ENCODE peak calls at places on chromosomes 7 and 10, in four cellular contexts. Z is tibial artery, S is right lobe of liver, H is WERI-Rb-1. V is an unnamed sample.

GRCh38 chr10:80702143-80702542 is 164.4 kb downstream of the SH2D4B start:
- DNase-seq in Z (no peak), S (no peak), H (no peak), V (peak; percentile 25)

GRCh38 chr7:105131033-105131656 is 117.1 kb downstream of the KMT2E start:
- DNase-seq in Z (no peak), S (no peak), H (no peak), V (no peak)

GRCh38 chr10:103854687-103855423 is 521 bp downstream of the SH3PXD2A start:
- DNase-seq in Z (no peak), S (no peak), H (peak; percentile 48), V (no peak)

GRCh38 chr7:106640368-106641141 is 20.4 kb downstream of the CCDC71L start:
- DNase-seq in Z (no peak), S (no peak), H (no peak), V (no peak)

GRCh38 chr10:75269605-75270004 is 33.8 kb upstream of the COMTD1 start:
- DNase-seq in Z (no peak), S (no peak), H (no peak), V (no peak)

GRCh38 chr7:7219216-7219615 is 36.9 kb downstream of the C1GALT1 start:
- DNase-seq in Z (no peak), S (no peak), H (no peak), V (no peak)

GRCh38 chr10:86304436-86304835 is 62.2 kb downstream of the GRID1 start:
- DNase-seq in Z (no peak), S (no peak), H (no peak), V (no peak)

GRCh38 chr7:13179011-13179574 is 491.7 kb downstream of the ARL4A start:
- DNase-seq in Z (no peak), S (no peak), H (peak; percentile 10), V (no peak)

GRCh38 chr10:108422286-108422685 is 1257.8 kb upstream of the SORCS1 start:
- DNase-seq in Z (no peak), S (no peak), H (no peak), V (no peak)

GRCh38 chr10:81911328-81911727 is 36.3 kb downstream of the NRG3 start:
- DNase-seq in Z (no peak), S (no peak), H (no peak), V (no peak)

GRCh38 chr10:113058175-113058961 is 108.3 kb downstream of the TCF7L2 start:
- DNase-seq in Z (no peak), S (no peak), H (peak; percentile 65), V (no peak)

GRCh38 chr7:127938588-127938987 is 92.6 kb downstream of the LRRC4 start:
- DNase-seq in Z (no peak), S (no peak), H (no peak), V (no peak)

GRCh38 chr10:107418411-107418810 is 253.9 kb upstream of the SORCS1 start:
- DNase-seq in Z (no peak), S (no peak), H (no peak), V (no peak)

GRCh38 chr10:11218395-11218794 is 200.7 kb downstream of the CELF2 start:
- DNase-seq in Z (no peak), S (no peak), H (no peak), V (no peak)

GRCh38 chr10:100372415-100373297 is 25.6 kb downstream of the SCD start:
- DNase-seq in Z (no peak), S (no peak), H (no peak), V (no peak)

GRCh38 chr10:64115913-64116643 is 594.9 kb downstream of the REEP3 start:
- DNase-seq in Z (no peak), S (no peak), H (peak; percentile 62), V (no peak)

GRCh38 chr10:28082316-28082715 is 83.4 kb upstream of the ODAD2 start:
- DNase-seq in Z (no peak), S (no peak), H (no peak), V (no peak)

GRCh38 chr10:84542552-84542951 is 214.2 kb downstream of the CCSER2 start:
- DNase-seq in Z (no peak), S (no peak), H (no peak), V (no peak)

GRCh38 chr10:1036341-1036791 is 10.7 kb upstream of the IDI2 start:
- DNase-seq in Z (no peak), S (no peak), H (no peak), V (peak; percentile 57)

GRCh38 chr10:17737021-17737965 is 14.7 kb upstream of the TMEM236 start:
- DNase-seq in Z (no peak), S (no peak), H (no peak), V (no peak)

GRCh38 chr10:7659560-7659959 is 7.2 kb downstream of the ITIH5 start:
- DNase-seq in Z (no peak), S (no peak), H (no peak), V (no peak)

GRCh38 chr10:4770766-4771553 is 55.0 kb upstream of the AKR1E2 start:
- DNase-seq in Z (no peak), S (no peak), H (no peak), V (no peak)

GRCh38 chr10:31929986-31930675 is 1.5 kb upstream of the ARHGAP12 start:
- DNase-seq in Z (no peak), S (no peak), H (peak; percentile 21), V (peak; percentile 24)

GRCh38 chr7:95686109-95686508 is 86.2 kb upstream of the DYNC1I1 start:
- DNase-seq in Z (peak; percentile 40), S (no peak), H (peak; percentile 56), V (no peak)

GRCh38 chr10:128539784-128540759 is 413.8 kb upstream of the MKI67 start:
- DNase-seq in Z (no peak), S (no peak), H (no peak), V (no peak)
- H3K27me3 ChIP-seq in Z (no peaks in the 10 kb centered on the region), S (peaks cover 16% of the 10 kb centered on the region), H (peaks cover 7% of the 10 kb centered on the region), V (no peaks in the 10 kb centered on the region)

DNA sequence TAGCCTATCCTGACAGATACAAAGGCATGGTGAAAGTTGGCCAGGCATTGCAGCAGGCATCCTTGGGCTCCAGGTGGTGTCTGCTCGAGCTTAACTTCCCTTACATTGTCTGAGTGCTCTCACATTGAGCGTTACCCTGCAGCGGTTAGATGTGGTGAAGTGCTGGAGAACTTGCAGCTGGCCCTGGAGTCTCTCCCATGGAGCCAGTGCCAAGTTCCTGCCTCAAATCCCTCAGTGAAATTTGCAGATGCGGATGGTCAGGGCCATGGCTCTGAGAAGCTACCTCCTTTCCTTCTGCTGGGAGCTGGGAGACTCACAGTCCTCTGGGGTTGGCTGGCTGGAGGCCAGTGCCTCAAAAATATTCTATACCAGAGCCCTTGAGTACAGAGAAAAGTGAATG is 3.3 kb upstream of the ZNF746 start:
- DNase-seq in Z (no peak), S (no peak), H (no peak), V (no peak)
- H3K4me3 ChIP-seq in Z (no peak overlapping the region), S (no peak overlapping the region), H (no peak overlapping the region), V (no peak overlapping the region)

GRCh38 chr7:103065666-103066065 is 8.9 kb downstream of the FBXL13 start:
- DNase-seq in Z (peak; percentile 22), S (no peak), H (peak; percentile 64), V (no peak)
- TF ChIP-seq CTCF in Z (peak; percentile 26), S (peak; percentile 37), H (peak; percentile 85), V (peak; percentile 87)

GRCh38 chr7:155428171-155428834 is 29.6 kb upstream of the EN2 start:
- DNase-seq in Z (no peak), S (peak; percentile 27), H (no peak), V (no peak)
- H3K27me3 ChIP-seq in Z (no peaks in the 10 kb centered on the region), S (no peaks in the 10 kb centered on the region), H (peaks cover 50% of the 10 kb centered on the region), V (peaks cover 2% of the 10 kb centered on the region)

GRCh38 chr7:151442776-151443496 is 3.0 kb upstream of the CRYGN start:
- DNase-seq in Z (no peak), S (no peak), H (no peak), V (no peak)

GRCh38 chr7:151440799-151441443 is 980 bp upstream of the CRYGN start:
- DNase-seq in Z (no peak), S (no peak), H (no peak), V (no peak)

GRCh38 chr7:151437866-151438516 is 1.9 kb downstream of the CRYGN start:
- DNase-seq in Z (no peak), S (no peak), H (no peak), V (no peak)

GRCh38 chr7:151438864-151439601 is 908 bp downstream of the CRYGN start:
- DNase-seq in Z (no peak), S (no peak), H (no peak), V (no peak)

DNA sequence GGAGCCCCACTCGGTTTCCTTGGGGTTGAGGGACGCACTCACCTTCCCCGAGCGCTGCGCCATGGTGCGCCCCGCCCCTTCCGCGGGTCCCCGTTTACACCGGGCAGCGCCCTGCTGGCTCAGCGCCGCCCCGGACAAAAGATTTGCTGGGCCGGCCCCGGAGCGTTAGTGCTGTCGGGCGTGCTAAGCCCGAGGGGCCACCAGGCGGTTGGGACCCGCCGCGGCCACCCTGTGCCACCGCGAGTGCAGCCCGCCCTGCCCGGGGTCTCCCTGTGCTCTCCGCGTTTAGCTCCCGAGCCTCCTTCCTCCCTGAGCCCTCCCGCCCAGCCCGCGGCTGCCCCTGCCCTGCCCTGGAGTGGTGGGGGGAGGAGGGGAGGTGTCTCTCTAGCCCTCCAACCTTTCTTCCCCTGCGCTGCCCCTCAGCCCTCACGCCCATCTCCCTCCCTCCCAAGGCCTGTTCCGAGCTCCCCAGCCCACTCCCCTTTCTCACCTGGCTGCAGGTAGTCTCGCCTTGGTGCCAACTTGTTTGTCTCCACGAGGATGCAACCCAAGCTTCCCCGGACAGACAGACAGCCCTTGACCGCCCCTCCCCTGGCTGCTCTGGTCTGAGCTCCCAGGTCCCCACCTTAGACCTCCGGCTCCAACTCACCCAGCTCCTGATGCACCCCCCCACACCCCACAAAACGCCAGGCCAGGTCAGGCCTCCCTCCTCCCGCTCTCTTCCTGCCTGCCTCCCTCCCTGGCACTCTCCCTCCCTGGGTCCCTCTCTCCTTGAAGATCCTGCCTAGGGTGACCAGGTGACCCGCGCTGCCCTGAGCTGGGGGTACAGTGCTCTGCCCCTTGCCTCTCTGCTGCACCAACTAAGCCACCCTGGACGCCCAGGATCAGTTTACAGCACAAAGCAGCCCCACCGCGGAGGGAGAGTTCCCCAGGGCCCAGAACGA is at the start of gene CRYGN:
- DNase-seq in Z (no peak), S (no peak), H (peak; percentile 33), V (no peak)
- H3K4me3 ChIP-seq in Z (no peak within 1 kb of the TSS), S (no peak within 1 kb of the TSS), H (peak within 1 kb of the TSS; percentile 52), V (no peak within 1 kb of the TSS)

GRCh38 chr7:50720295-50720694 is 62.4 kb downstream of the GRB10 start:
- DNase-seq in Z (no peak), S (no peak), H (no peak), V (no peak)

GRCh38 chr7:50717186-50717585 is 65.5 kb downstream of the GRB10 start:
- DNase-seq in Z (no peak), S (no peak), H (no peak), V (no peak)

GRCh38 chr7:50721160-50721559 is 61.5 kb downstream of the GRB10 start:
- DNase-seq in Z (no peak), S (no peak), H (no peak), V (no peak)

GRCh38 chr7:50718876-50719275 is 63.8 kb downstream of the GRB10 start:
- DNase-seq in Z (no peak), S (no peak), H (no peak), V (no peak)

DNA sequence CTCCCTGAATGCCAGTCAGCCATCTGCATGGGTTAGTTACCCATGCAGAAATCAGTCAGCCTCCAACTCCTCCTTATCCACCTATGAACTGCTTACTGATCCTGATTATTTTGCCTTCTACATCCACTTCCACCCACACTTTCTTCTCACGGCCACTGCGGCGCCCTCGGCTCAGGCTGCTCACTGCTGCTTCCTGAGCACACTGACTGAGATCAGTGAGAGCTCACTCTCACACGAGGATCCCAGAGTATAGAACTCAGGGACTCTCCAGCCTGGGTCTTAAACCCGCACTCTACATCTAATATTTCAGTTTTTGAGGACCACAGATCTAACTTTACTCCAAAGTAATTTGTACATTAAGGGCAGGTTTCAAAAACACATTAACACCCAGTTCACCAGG is 64.4 kb downstream of the GRB10 start:
- DNase-seq in Z (no peak), S (no peak), H (no peak), V (no peak)
- TF ChIP-seq CTCF in Z (no peak), S (no peak), H (no peak), V (no peak)